ENCODE peak calls at places on chromosomes 6 and 20, in five cellular contexts. E is aorta, Y is IMR-90, C is breast epithelium, R is A549. O is an unnamed sample.
A peak's percentile ranks its signal among the peaks of the same experiment; 100 is the strongest.

GRCh38 chr6:139977887-139978332 is 603.5 kb upstream of the CITED2 start:
- DNase-seq in E (no peak), C (no peak), R (no peak), Y (peak; percentile 72), O (no peak)

GRCh38 chr20:58621906-58622548 is 29.1 kb upstream of the STX16 start:
- DNase-seq in Y (no peak), E (no peak), R (no peak), C (no peak), O (no peak)

GRCh38 chr6:89985744-89986493 is 91.7 kb downstream of the GJA10 start:
- DNase-seq in E (peak; percentile 54), C (no peak), Y (peak; percentile 96), R (no peak), O (no peak)

GRCh38 chr6:4611441-4612129 is 164.6 kb upstream of the CDYL start:
- DNase-seq in Y (no peak), R (no peak), E (no peak), C (no peak), O (no peak)

GRCh38 chr6:20877008-20877937 is 343.0 kb downstream of the CDKAL1 start:
- DNase-seq in Y (peak; percentile 97), E (peak; percentile 79), C (peak; percentile 62), R (peak; percentile 49), O (no peak)

GRCh38 chr6:144434308-144434990 is 149.3 kb downstream of the UTRN start:
- DNase-seq in R (no peak), E (peak; percentile 54), C (no peak), Y (peak; percentile 88), O (no peak)

GRCh38 chr20:22403860-22404608 is 180.3 kb downstream of the FOXA2 start:
- DNase-seq in C (no peak), R (no peak), E (no peak), Y (no peak), O (no peak)

GRCh38 chr6:123182998-123183397 is 187.0 kb downstream of the CLVS2 start:
- DNase-seq in R (no peak), C (no peak), Y (no peak), E (no peak), O (no peak)

GRCh38 chr6:44569931-44570385 is 182.5 kb downstream of the CDC5L start:
- DNase-seq in Y (peak; percentile 7), C (no peak), R (no peak), E (peak; percentile 78), O (no peak)

GRCh38 chr20:59043698-59044097 is 1.1 kb upstream of the PRELID3B start:
- DNase-seq in Y (no peak), R (no peak), C (no peak), E (no peak), O (no peak)

GRCh38 chr20:38098952-38099351 is 65.4 kb downstream of the RPRD1B start:
- DNase-seq in Y (no peak), R (no peak), E (no peak), C (no peak), O (no peak)

GRCh38 chr20:19670829-19671228 is 87.2 kb upstream of the RIN2 start:
- DNase-seq in Y (no peak), R (no peak), E (no peak), C (no peak), O (no peak)

GRCh38 chr20:23370274-23370673 is 8.3 kb downstream of the GZF1 start:
- DNase-seq in E (no peak), R (no peak), Y (no peak), C (no peak), O (no peak)

GRCh38 chr20:2244993-2245392 is 50.8 kb upstream of the TGM3 start:
- DNase-seq in Y (no peak), E (no peak), R (no peak), C (no peak), O (no peak)

GRCh38 chr6:121965739-121966138 is 433.7 kb upstream of the HSF2 start:
- DNase-seq in C (no peak), Y (no peak), R (no peak), E (no peak), O (no peak)

GRCh38 chr6:101290346-101290745 is 103.2 kb upstream of the GRIK2 start:
- DNase-seq in Y (no peak), E (no peak), C (no peak), R (no peak), O (no peak)

GRCh38 chr20:8144282-8145245 is 12.5 kb downstream of the PLCB1 start:
- DNase-seq in E (no peak), C (no peak), R (no peak), Y (peak; percentile 89), O (peak; percentile 21)

GRCh38 chr6:139920027-139920851 is 545.8 kb upstream of the CITED2 start:
- DNase-seq in C (no peak), Y (no peak), E (no peak), R (no peak), O (no peak)

GRCh38 chr20:1396264-1396663 is 3.4 kb upstream of the FKBP1A start:
- DNase-seq in Y (no peak), E (no peak), C (no peak), R (no peak), O (no peak)

GRCh38 chr20:47970282-47970903 is 185.1 kb upstream of the SULF2 start:
- DNase-seq in E (no peak), Y (no peak), C (no peak), R (no peak), O (no peak)

GRCh38 chr20:43514062-43514971 is 6.8 kb downstream of the L3MBTL1 start:
- DNase-seq in E (peak; percentile 99), Y (peak; percentile 98), C (peak; percentile 95), R (no peak), O (peak; percentile 95)

GRCh38 chr6:88810089-88810488 is 153.3 kb downstream of the RNGTT start:
- DNase-seq in C (no peak), Y (no peak), R (no peak), E (no peak), O (no peak)

GRCh38 chr6:3644613-3645012 is 106.9 kb downstream of the PXDC1 start:
- DNase-seq in E (no peak), C (no peak), Y (no peak), R (no peak), O (no peak)

GRCh38 chr20:60583741-60584140 is 625.5 kb downstream of the CDH26 start:
- DNase-seq in C (no peak), Y (no peak), R (no peak), E (no peak), O (no peak)

GRCh38 chr6:75600694-75601265 is 900 bp upstream of the SENP6 start:
- DNase-seq in R (no peak), Y (no peak), E (no peak), C (no peak), O (no peak)

GRCh38 chr6:41021832-41022231 is 17.2 kb downstream of the UNC5CL start:
- DNase-seq in E (no peak), R (peak; percentile 45), C (no peak), Y (peak; percentile 46), O (no peak)

GRCh38 chr20:17872434-17872833 is 96.2 kb downstream of the SNX5 start:
- DNase-seq in Y (no peak), R (no peak), E (peak; percentile 28), C (no peak), O (no peak)

GRCh38 chr6:20334961-20335360 is 66.7 kb upstream of the E2F3 start:
- DNase-seq in C (no peak), R (no peak), E (no peak), Y (no peak), O (no peak)

GRCh38 chr6:167338551-167339117 is 13.7 kb downstream of the TTLL2 start:
- DNase-seq in Y (no peak), R (no peak), E (no peak), C (no peak), O (no peak)

GRCh38 chr20:1417273-1417672 is 24.4 kb upstream of the FKBP1A start:
- DNase-seq in Y (peak; percentile 49), E (no peak), R (no peak), C (no peak), O (no peak)

GRCh38 chr6:169081264-169081663 is 172.4 kb downstream of the THBS2 start:
- DNase-seq in Y (no peak), E (no peak), C (no peak), R (no peak), O (no peak)
- H3K27ac ChIP-seq in Y (no peak overlapping the region), E (no peak overlapping the region), C (no peak overlapping the region), R (no peak overlapping the region), O (no peak overlapping the region)

GRCh38 chr6:116793224-116793623 is 27.7 kb upstream of the FAM162B start:
- DNase-seq in R (no peak), Y (no peak), C (no peak), E (no peak), O (no peak)
- H3K27ac ChIP-seq in R (no peak overlapping the region), Y (no peak overlapping the region), C (no peak overlapping the region), E (no peak overlapping the region), O (no peak overlapping the region)

DNA sequence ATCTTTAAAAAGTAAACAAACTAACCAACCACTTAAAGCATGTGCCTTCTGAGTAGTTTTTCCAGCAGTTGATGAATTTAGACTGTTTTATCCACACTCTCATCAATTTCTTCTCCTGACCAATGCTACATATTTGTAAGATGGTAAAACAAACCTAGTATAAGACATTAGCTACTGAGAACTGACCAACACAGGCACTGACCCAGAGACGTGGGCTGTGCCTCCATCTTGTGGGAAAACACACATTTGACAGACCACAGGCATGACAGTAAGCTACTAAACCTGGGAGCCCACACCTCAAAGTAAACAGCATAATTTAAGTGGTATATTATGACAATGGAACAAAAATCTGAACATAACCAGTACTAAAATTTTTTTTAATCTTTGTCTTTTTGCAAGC is 121.4 kb upstream of the NRSN1 start:
- DNase-seq in C (no peak), Y (no peak), E (no peak), R (no peak), O (no peak)
- H3K27ac ChIP-seq in C (no peak overlapping the region), Y (no peak overlapping the region), E (peak overlapping the region; percentile 77), R (no peak overlapping the region), O (no peak overlapping the region)

GRCh38 chr6:111628117-111628866 is 22.6 kb upstream of the TRAF3IP2 start:
- DNase-seq in R (no peak), E (no peak), C (no peak), Y (no peak), O (no peak)
- H3K27ac ChIP-seq in R (no peak overlapping the region), E (peak overlapping the region; percentile 44), C (peak overlapping the region; percentile 89), Y (no peak overlapping the region), O (no peak overlapping the region)

GRCh38 chr6:137417411-137417810 is 76.8 kb downstream of the OLIG3 start:
- DNase-seq in R (no peak), C (no peak), Y (peak; percentile 4), E (no peak), O (no peak)

GRCh38 chr6:137416376-137417109 is 77.7 kb downstream of the OLIG3 start:
- DNase-seq in C (no peak), E (no peak), R (no peak), Y (peak; percentile 28), O (no peak)

GRCh38 chr6:137414599-137414998 is 79.6 kb downstream of the OLIG3 start:
- DNase-seq in R (no peak), E (no peak), Y (no peak), C (no peak), O (no peak)

GRCh38 chr6:137415127-137415833 is 78.9 kb downstream of the OLIG3 start:
- DNase-seq in E (peak; percentile 69), R (no peak), Y (peak; percentile 53), C (no peak), O (peak; percentile 38)

GRCh38 chr6:137415834-137416190 is 78.4 kb downstream of the OLIG3 start:
- DNase-seq in R (no peak), Y (no peak), C (no peak), E (no peak), O (no peak)
- H3K27ac ChIP-seq in R (no peak overlapping the region), Y (no peak overlapping the region), C (no peak overlapping the region), E (no peak overlapping the region), O (no peak overlapping the region)